ENCODE peak calls at places on chromosome 6, in six cellular contexts. R is SK-N-SH; W is stimulated activated CD8-positive, alpha-beta memory T cell treated with anti-CD3 and anti-CD28 coated beads, Interleukin-7, amount 100 ng/mL, for 4 hours; P is stimulated activated effector memory CD8-positive, alpha-beta T cell treated with anti-CD3 and anti-CD28 coated beads, Interleukin-12 subunit alpha, Interleukin-12 subunit beta, amount 100 ng/mL, for 72 hours; B is fibroblast of lung; C is ELF-1. D is an unnamed sample.

GRCh38 chr6:130070747-130071146 is 52.4 kb downstream of the L3MBTL3 start:
- DNase-seq in R (peak), W (no peak), P (no peak), B (no peak), C (no peak), D (peak)

GRCh38 chr6:164756142-164756541 is 553.3 kb downstream of the C6orf118 start:
- DNase-seq in R (no peak), W (no peak), P (no peak), B (no peak), C (no peak), D (no peak)

GRCh38 chr6:26537160-26537845 is 863 bp upstream of the HMGN4 start:
- DNase-seq in R (peak), W (peak), P (peak), B (peak), C (peak), D (peak)

GRCh38 chr6:30915591-30915946 is 1.5 kb downstream of the VARS2 start:
- DNase-seq in R (peak), W (no peak), P (peak), B (peak), C (peak), D (peak)

GRCh38 chr6:45411959-45412358 is 34.2 kb upstream of the SUPT3H start:
- DNase-seq in R (no peak), W (no peak), P (no peak), B (no peak), C (no peak), D (peak)

GRCh38 chr6:3022765-3023662 is 23.3 kb downstream of the NQO2 start:
- DNase-seq in R (no peak), W (peak), P (peak), B (no peak), C (peak), D (peak)

GRCh38 chr6:28312939-28313338 is 23.0 kb downstream of the ZSCAN31 start:
- DNase-seq in R (no peak), W (no peak), P (no peak), B (no peak), C (no peak), D (no peak)

GRCh38 chr6:72500669-72501068 is 121.2 kb upstream of the KCNQ5 start:
- DNase-seq in R (no peak), W (no peak), P (no peak), B (no peak), C (no peak), D (no peak)

GRCh38 chr6:119079288-119079809 is 885 bp upstream of the FAM184A start:
- DNase-seq in R (no peak), W (no peak), P (no peak), B (peak), C (no peak), D (peak)